ENCODE peak calls at places on chromosomes 16 and 17, in eight cellular contexts. A is choroid plexus epithelial cell; J is germinal center; I is activated T-helper 9 cell treated with anti-CD3 and anti-CD28 coated beads, Interleukin-2, amount 50 U/mL, for 16 hours; P is omental fat pad; G is body of pancreas; C is cardiac septum; H is NCI-H774. S is an unnamed sample.

GRCh38 chr17:47745037-47745380 is 12.0 kb downstream of the TBX21 start:
- DNase-seq in H (no peak), A (no peak), J (no peak), I (no peak), C (no peak), G (no peak), P (no peak), S (no peak)

GRCh38 chr17:60139438-60140285 is 10.1 kb upstream of the CA4 start:
- DNase-seq in G (peak), J (peak), C (peak), P (peak), H (no peak), I (peak), A (peak), S (peak)

GRCh38 chr16:88700636-88701482 is 5.3 kb downstream of the RNF166 start:
- DNase-seq in J (peak), P (peak), I (peak), G (peak), C (peak), H (no peak), A (peak), S (peak)

GRCh38 chr17:76272541-76273434 is 7.6 kb downstream of the UBALD2 start:
- DNase-seq in A (no peak), P (no peak), H (no peak), C (no peak), I (no peak), G (no peak), J (no peak), S (no peak)

GRCh38 chr16:1080801-1081733 is 8.5 kb downstream of the SSTR5 start:
- DNase-seq in A (no peak), J (no peak), I (no peak), G (no peak), H (no peak), C (no peak), P (no peak), S (no peak)

GRCh38 chr16:86126891-86127290 is 227.9 kb downstream of the IRF8 start:
- DNase-seq in J (no peak), A (no peak), H (no peak), C (peak), I (no peak), P (no peak), G (no peak), S (no peak)

GRCh38 chr16:48526058-48526957 is 83.7 kb downstream of the N4BP1 start:
- DNase-seq in P (no peak), A (peak), C (peak), I (no peak), H (peak), J (peak), G (peak), S (peak)

GRCh38 chr16:6573577-6573976 is 759.1 kb upstream of the RBFOX1 start:
- DNase-seq in A (no peak), G (no peak), I (no peak), J (no peak), H (no peak), C (no peak), P (no peak), S (no peak)

GRCh38 chr17:73650147-73650546 is 5.9 kb upstream of the SDK2 start:
- DNase-seq in A (peak), P (no peak), C (no peak), I (no peak), J (no peak), H (peak), G (no peak), S (peak)

GRCh38 chr16:68126395-68126794 is 41.2 kb downstream of the NFATC3 start:
- DNase-seq in I (no peak), G (no peak), J (no peak), P (no peak), A (no peak), H (no peak), C (no peak), S (no peak)

GRCh38 chr16:75462804-75463203 is 1.7 kb downstream of the TMEM170A start:
- DNase-seq in C (no peak), H (no peak), A (no peak), J (no peak), I (no peak), G (no peak), P (no peak), S (peak)

S was measured in epithelial cell of esophagus.